ENCODE peak calls at places on chromosome 16, in four cellular contexts. One of them, this sample, is unnamed.

GRCh38 chr16:74575175-74575804 is 31.6 kb downstream of the GLG1 start:
- DNase-seq in thoracic aorta: no peak
- DNase-seq in neural progenitor cell: no peak
- DNase-seq in heart left ventricle: no peak
- DNase-seq in this sample: no peak

GRCh38 chr16:53933407-53933806 is 229.5 kb downstream of the FTO start:
- DNase-seq in neural progenitor cell: no peak
- DNase-seq in heart left ventricle: no peak
- DNase-seq in thoracic aorta: no peak
- DNase-seq in this sample: no peak

GRCh38 chr16:13178318-13178717 is 276.9 kb downstream of the SHISA9 start:
- DNase-seq in thoracic aorta: no peak
- DNase-seq in neural progenitor cell: no peak
- DNase-seq in heart left ventricle: no peak
- DNase-seq in this sample: no peak

GRCh38 chr16:57870753-57871454 is 68.6 kb upstream of the KIFC3 start:
- DNase-seq in neural progenitor cell: no peak
- DNase-seq in heart left ventricle: no peak
- DNase-seq in thoracic aorta: no peak
- DNase-seq in this sample: no peak

GRCh38 chr16:12089492-12090161 is 113.1 kb downstream of the SNX29 start:
- DNase-seq in neural progenitor cell: peak
- DNase-seq in heart left ventricle: no peak
- DNase-seq in thoracic aorta: peak
- DNase-seq in this sample: no peak

GRCh38 chr16:23296994-23297393 is 5.1 kb upstream of the SCNN1B start:
- DNase-seq in heart left ventricle: no peak
- DNase-seq in thoracic aorta: no peak
- DNase-seq in neural progenitor cell: peak
- DNase-seq in this sample: no peak

GRCh38 chr16:83901101-83901500 is 2.2 kb downstream of the MLYCD start:
- DNase-seq in thoracic aorta: no peak
- DNase-seq in neural progenitor cell: no peak
- DNase-seq in heart left ventricle: no peak
- DNase-seq in this sample: no peak

GRCh38 chr16:27529962-27530361 is 19.8 kb downstream of the GTF3C1 start:
- DNase-seq in thoracic aorta: no peak
- DNase-seq in neural progenitor cell: no peak
- DNase-seq in heart left ventricle: no peak
- DNase-seq in this sample: no peak

GRCh38 chr16:31108035-31108793 is at the start of gene BCKDK:
- DNase-seq in heart left ventricle: peak
- DNase-seq in neural progenitor cell: peak
- DNase-seq in thoracic aorta: no peak
- DNase-seq in this sample: no peak

GRCh38 chr16:88389191-88389590 is 6.4 kb downstream of the ZNF469 start:
- DNase-seq in neural progenitor cell: no peak
- DNase-seq in thoracic aorta: no peak
- DNase-seq in heart left ventricle: no peak
- DNase-seq in this sample: no peak

GRCh38 chr16:47978491-47979490 is 177.0 kb downstream of the ABCC12 start:
- DNase-seq in heart left ventricle: no peak
- DNase-seq in neural progenitor cell: peak
- DNase-seq in thoracic aorta: no peak
- DNase-seq in this sample: peak

GRCh38 chr16:73020409-73020884 is 27.5 kb downstream of the ZFHX3 start:
- DNase-seq in heart left ventricle: peak
- DNase-seq in thoracic aorta: peak
- DNase-seq in neural progenitor cell: no peak
- DNase-seq in this sample: no peak

GRCh38 chr16:79439866-79440265 is 160.7 kb downstream of the MAF start:
- DNase-seq in neural progenitor cell: no peak
- DNase-seq in thoracic aorta: no peak
- DNase-seq in heart left ventricle: no peak
- DNase-seq in this sample: no peak

GRCh38 chr16:27826081-27826892 is 237.2 kb downstream of the GSG1L start:
- DNase-seq in neural progenitor cell: no peak
- DNase-seq in thoracic aorta: no peak
- DNase-seq in heart left ventricle: no peak
- DNase-seq in this sample: no peak

GRCh38 chr16:87955302-87956168 is 4.3 kb downstream of the BANP start:
- DNase-seq in heart left ventricle: no peak
- DNase-seq in neural progenitor cell: no peak
- DNase-seq in thoracic aorta: no peak
- DNase-seq in this sample: no peak

GRCh38 chr16:59210955-59211541 is 476.9 kb upstream of the GOT2 start:
- DNase-seq in neural progenitor cell: peak
- DNase-seq in thoracic aorta: no peak
- DNase-seq in heart left ventricle: peak
- DNase-seq in this sample: no peak

GRCh38 chr16:87323727-87324410 is 6.7 kb upstream of the C16orf95 start:
- DNase-seq in neural progenitor cell: no peak
- DNase-seq in heart left ventricle: no peak
- DNase-seq in thoracic aorta: no peak
- DNase-seq in this sample: no peak

GRCh38 chr16:82660078-82660645 is 33.4 kb downstream of the CDH13 start:
- DNase-seq in neural progenitor cell: no peak
- DNase-seq in thoracic aorta: no peak
- DNase-seq in heart left ventricle: no peak
- DNase-seq in this sample: no peak

GRCh38 chr16:70715113-70715711 is 29.4 kb upstream of the MTSS2 start:
- DNase-seq in thoracic aorta: peak
- DNase-seq in neural progenitor cell: no peak
- DNase-seq in heart left ventricle: peak
- DNase-seq in this sample: no peak

GRCh38 chr16:13316008-13316407 is 414.6 kb downstream of the SHISA9 start:
- DNase-seq in neural progenitor cell: no peak
- DNase-seq in heart left ventricle: no peak
- DNase-seq in thoracic aorta: no peak
- DNase-seq in this sample: no peak

GRCh38 chr16:57672824-57673223 is 4.7 kb downstream of the ADGRG3 start:
- DNase-seq in neural progenitor cell: no peak
- DNase-seq in heart left ventricle: no peak
- DNase-seq in thoracic aorta: no peak
- DNase-seq in this sample: no peak

GRCh38 chr16:64089697-64090096 is 1032.2 kb downstream of the CDH11 start:
- DNase-seq in neural progenitor cell: peak
- DNase-seq in thoracic aorta: no peak
- DNase-seq in heart left ventricle: no peak
- DNase-seq in this sample: no peak

GRCh38 chr16:46850619-46851555 is 19.9 kb upstream of the C16orf87 start:
- DNase-seq in thoracic aorta: no peak
- DNase-seq in neural progenitor cell: no peak
- DNase-seq in heart left ventricle: no peak
- DNase-seq in this sample: no peak

GRCh38 chr16:89268987-89269735 is 51.7 kb downstream of the ZNF778 start:
- DNase-seq in thoracic aorta: no peak
- DNase-seq in heart left ventricle: no peak
- DNase-seq in neural progenitor cell: no peak
- DNase-seq in this sample: no peak

GRCh38 chr16:83947642-83948234 is 5.3 kb upstream of the OSGIN1 start:
- DNase-seq in heart left ventricle: no peak
- DNase-seq in thoracic aorta: no peak
- DNase-seq in neural progenitor cell: no peak
- DNase-seq in this sample: no peak

GRCh38 chr16:66551362-66551761 is 1.0 kb upstream of the CKLF start:
- DNase-seq in neural progenitor cell: peak
- DNase-seq in heart left ventricle: no peak
- DNase-seq in thoracic aorta: no peak
- DNase-seq in this sample: no peak

GRCh38 chr16:83040174-83040573 is 413.4 kb downstream of the CDH13 start:
- DNase-seq in heart left ventricle: no peak
- DNase-seq in thoracic aorta: no peak
- DNase-seq in neural progenitor cell: no peak
- DNase-seq in this sample: no peak

GRCh38 chr16:51888021-51888420 is 658.9 kb downstream of the TOX3 start:
- DNase-seq in heart left ventricle: no peak
- DNase-seq in neural progenitor cell: no peak
- DNase-seq in thoracic aorta: no peak
- DNase-seq in this sample: no peak

GRCh38 chr16:64417711-64418227 is 704.1 kb downstream of the CDH11 start:
- DNase-seq in heart left ventricle: no peak
- DNase-seq in thoracic aorta: no peak
- DNase-seq in neural progenitor cell: no peak
- DNase-seq in this sample: no peak

GRCh38 chr16:69918241-69918640 is 32.9 kb upstream of the CLEC18A start:
- DNase-seq in neural progenitor cell: no peak
- DNase-seq in thoracic aorta: no peak
- DNase-seq in heart left ventricle: no peak
- DNase-seq in this sample: no peak

GRCh38 chr16:49442805-49443204 is 69.2 kb downstream of the C16orf78 start:
- DNase-seq in neural progenitor cell: no peak
- DNase-seq in thoracic aorta: no peak
- DNase-seq in heart left ventricle: no peak
- DNase-seq in this sample: no peak

GRCh38 chr16:27779719-27780161 is 229.8 kb downstream of the KATNIP start:
- DNase-seq in neural progenitor cell: peak
- DNase-seq in thoracic aorta: no peak
- DNase-seq in heart left ventricle: no peak
- DNase-seq in this sample: no peak

GRCh38 chr16:72317378-72317777 is 145.4 kb upstream of the PMFBP1 start:
- DNase-seq in neural progenitor cell: no peak
- DNase-seq in thoracic aorta: no peak
- DNase-seq in heart left ventricle: no peak
- DNase-seq in this sample: no peak

GRCh38 chr16:71432906-71433305 is 8.9 kb downstream of the TLE7 start:
- DNase-seq in thoracic aorta: no peak
- DNase-seq in heart left ventricle: no peak
- DNase-seq in neural progenitor cell: no peak
- DNase-seq in this sample: no peak

GRCh38 chr16:82157836-82158235 is 12.2 kb downstream of the MPHOSPH6 start:
- DNase-seq in thoracic aorta: no peak
- DNase-seq in heart left ventricle: no peak
- DNase-seq in neural progenitor cell: no peak
- DNase-seq in this sample: no peak

GRCh38 chr16:83305092-83305491 is 502.7 kb upstream of the HSBP1 start:
- DNase-seq in heart left ventricle: no peak
- DNase-seq in thoracic aorta: no peak
- DNase-seq in neural progenitor cell: no peak
- DNase-seq in this sample: no peak

GRCh38 chr16:88815901-88816589 is 4.3 kb upstream of the APRT start:
- DNase-seq in neural progenitor cell: peak
- DNase-seq in heart left ventricle: no peak
- DNase-seq in thoracic aorta: no peak
- DNase-seq in this sample: no peak

GRCh38 chr16:82992826-82993225 is 366.1 kb downstream of the CDH13 start:
- DNase-seq in heart left ventricle: no peak
- DNase-seq in neural progenitor cell: no peak
- DNase-seq in thoracic aorta: no peak
- DNase-seq in this sample: no peak

GRCh38 chr16:69089091-69089912 is 16.2 kb upstream of the HAS3 start:
- DNase-seq in thoracic aorta: no peak
- DNase-seq in heart left ventricle: no peak
- DNase-seq in neural progenitor cell: peak
- DNase-seq in this sample: no peak

GRCh38 chr16:24543949-24544348 is 4.6 kb downstream of the RBBP6 start:
- DNase-seq in thoracic aorta: no peak
- DNase-seq in heart left ventricle: no peak
- DNase-seq in neural progenitor cell: no peak
- DNase-seq in this sample: no peak

GRCh38 chr16:24539850-24540484 is 601 bp downstream of the RBBP6 start:
- DNase-seq in heart left ventricle: peak
- DNase-seq in neural progenitor cell: peak
- DNase-seq in thoracic aorta: no peak
- DNase-seq in this sample: no peak

GRCh38 chr16:24541534-24541933 is 2.2 kb downstream of the RBBP6 start:
- DNase-seq in heart left ventricle: no peak
- DNase-seq in neural progenitor cell: no peak
- DNase-seq in thoracic aorta: no peak
- DNase-seq in this sample: no peak

GRCh38 chr16:24540575-24541240 is 1.3 kb downstream of the RBBP6 start:
- DNase-seq in heart left ventricle: no peak
- DNase-seq in neural progenitor cell: peak
- DNase-seq in thoracic aorta: no peak
- DNase-seq in this sample: no peak

GRCh38 chr16:24544640-24545039 is 5.3 kb downstream of the RBBP6 start:
- DNase-seq in thoracic aorta: no peak
- DNase-seq in neural progenitor cell: no peak
- DNase-seq in heart left ventricle: no peak
- DNase-seq in this sample: no peak
- H3K27ac ChIP-seq in thoracic aorta: peak
- H3K27ac ChIP-seq in neural progenitor cell: no peak
- H3K27ac ChIP-seq in heart left ventricle: peak
- H3K27ac ChIP-seq in this sample: no peak

GRCh38 chr16:67987460-67988160 is 7.3 kb upstream of the DPEP3 start:
- DNase-seq in heart left ventricle: peak
- DNase-seq in neural progenitor cell: no peak
- DNase-seq in thoracic aorta: no peak
- DNase-seq in this sample: no peak
- H3K27ac ChIP-seq in heart left ventricle: peak
- H3K27ac ChIP-seq in neural progenitor cell: no peak
- H3K27ac ChIP-seq in thoracic aorta: no peak
- H3K27ac ChIP-seq in this sample: no peak

GRCh38 chr16:85047867-85048455 is 20.4 kb downstream of the KIAA0513 start:
- DNase-seq in neural progenitor cell: no peak
- DNase-seq in thoracic aorta: no peak
- DNase-seq in heart left ventricle: no peak
- DNase-seq in this sample: no peak
- H3K27ac ChIP-seq in neural progenitor cell: no peak
- H3K27ac ChIP-seq in thoracic aorta: no peak
- H3K27ac ChIP-seq in heart left ventricle: no peak
- H3K27ac ChIP-seq in this sample: no peak

DNA sequence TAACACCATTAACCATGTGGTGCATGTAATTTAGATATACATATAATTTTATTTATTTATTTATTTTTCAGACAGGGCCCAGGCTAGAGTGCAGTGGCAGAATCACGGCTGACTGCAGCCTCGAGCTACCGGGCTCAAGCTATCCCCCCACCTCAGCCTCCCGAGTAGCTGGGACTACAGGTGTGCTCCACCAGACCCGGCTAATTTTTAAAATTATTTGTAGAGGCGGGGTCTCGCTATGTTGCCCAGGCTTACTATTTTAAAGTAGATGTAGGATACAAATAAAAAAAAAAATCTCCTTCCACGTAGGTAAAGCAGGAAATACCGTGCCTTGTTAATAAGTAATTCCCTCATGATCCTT is 446 bp upstream of the COQ7 start:
- DNase-seq in neural progenitor cell: no peak
- DNase-seq in thoracic aorta: no peak
- DNase-seq in heart left ventricle: no peak
- DNase-seq in this sample: no peak
- H3K27ac ChIP-seq in neural progenitor cell: no peak
- H3K27ac ChIP-seq in thoracic aorta: peak
- H3K27ac ChIP-seq in heart left ventricle: peak
- H3K27ac ChIP-seq in this sample: peak